ENCODE peak calls at places on chromosome 13, in eight cellular contexts. One of them, this sample, is unnamed.

GRCh38 chr13:22091222-22091970 is 420.5 kb downstream of the FGF9 start:
- DNase-seq in stomach: no peak
- DNase-seq in uterus: peak
- DNase-seq in A549: no peak
- DNase-seq in ovary: no peak
- DNase-seq in breast epithelium: no peak
- DNase-seq in prostate gland: no peak
- DNase-seq in right lobe of liver: no peak
- DNase-seq in this sample: no peak

GRCh38 chr13:32837307-32837972 is 178.8 kb upstream of the KL start:
- DNase-seq in stomach: no peak
- DNase-seq in uterus: no peak
- DNase-seq in prostate gland: no peak
- DNase-seq in breast epithelium: no peak
- DNase-seq in ovary: no peak
- DNase-seq in A549: no peak
- DNase-seq in right lobe of liver: no peak
- DNase-seq in this sample: no peak

GRCh38 chr13:110559986-110560385 is 1.5 kb downstream of the RAB20 start:
- DNase-seq in A549: no peak
- DNase-seq in ovary: no peak
- DNase-seq in stomach: no peak
- DNase-seq in uterus: no peak
- DNase-seq in breast epithelium: no peak
- DNase-seq in prostate gland: no peak
- DNase-seq in right lobe of liver: no peak
- DNase-seq in this sample: no peak

GRCh38 chr13:94335786-94336357 is 143.6 kb downstream of the DCT start:
- DNase-seq in breast epithelium: no peak
- DNase-seq in uterus: no peak
- DNase-seq in ovary: no peak
- DNase-seq in stomach: no peak
- DNase-seq in A549: no peak
- DNase-seq in right lobe of liver: no peak
- DNase-seq in prostate gland: no peak
- DNase-seq in this sample: no peak

GRCh38 chr13:20191902-20192469 is 752 bp downstream of the GJB2 start:
- DNase-seq in prostate gland: no peak
- DNase-seq in ovary: no peak
- DNase-seq in uterus: no peak
- DNase-seq in A549: peak
- DNase-seq in breast epithelium: no peak
- DNase-seq in stomach: peak
- DNase-seq in right lobe of liver: peak
- DNase-seq in this sample: peak

GRCh38 chr13:40119852-40120251 is 464.4 kb downstream of the COG6 start:
- DNase-seq in breast epithelium: no peak
- DNase-seq in stomach: no peak
- DNase-seq in A549: no peak
- DNase-seq in prostate gland: no peak
- DNase-seq in right lobe of liver: no peak
- DNase-seq in ovary: no peak
- DNase-seq in uterus: no peak
- DNase-seq in this sample: no peak

GRCh38 chr13:76929975-76930374 is 18.3 kb upstream of the ACOD1 start:
- DNase-seq in A549: no peak
- DNase-seq in stomach: no peak
- DNase-seq in prostate gland: no peak
- DNase-seq in ovary: no peak
- DNase-seq in uterus: no peak
- DNase-seq in right lobe of liver: no peak
- DNase-seq in breast epithelium: no peak
- DNase-seq in this sample: no peak

GRCh38 chr13:44140146-44140545 is 233.5 kb upstream of the SERP2 start:
- DNase-seq in ovary: no peak
- DNase-seq in right lobe of liver: no peak
- DNase-seq in breast epithelium: no peak
- DNase-seq in prostate gland: peak
- DNase-seq in stomach: peak
- DNase-seq in uterus: no peak
- DNase-seq in A549: no peak
- DNase-seq in this sample: no peak

GRCh38 chr13:100349594-100349993 is 239.0 kb downstream of the GGACT start:
- DNase-seq in stomach: no peak
- DNase-seq in right lobe of liver: no peak
- DNase-seq in ovary: no peak
- DNase-seq in A549: no peak
- DNase-seq in prostate gland: no peak
- DNase-seq in breast epithelium: no peak
- DNase-seq in uterus: no peak
- DNase-seq in this sample: no peak

GRCh38 chr13:31670831-31671617 is 68.3 kb upstream of the RXFP2 start:
- DNase-seq in ovary: no peak
- DNase-seq in right lobe of liver: no peak
- DNase-seq in breast epithelium: no peak
- DNase-seq in A549: no peak
- DNase-seq in uterus: no peak
- DNase-seq in stomach: no peak
- DNase-seq in prostate gland: no peak
- DNase-seq in this sample: no peak

GRCh38 chr13:98273824-98274786 is 97.0 kb upstream of the RNF113B start:
- DNase-seq in uterus: no peak
- DNase-seq in stomach: no peak
- DNase-seq in prostate gland: no peak
- DNase-seq in breast epithelium: no peak
- DNase-seq in right lobe of liver: no peak
- DNase-seq in A549: no peak
- DNase-seq in ovary: no peak
- DNase-seq in this sample: no peak

GRCh38 chr13:96819375-96819774 is 174.9 kb downstream of the OXGR1 start:
- DNase-seq in right lobe of liver: no peak
- DNase-seq in A549: no peak
- DNase-seq in breast epithelium: no peak
- DNase-seq in stomach: no peak
- DNase-seq in ovary: no peak
- DNase-seq in uterus: no peak
- DNase-seq in prostate gland: no peak
- DNase-seq in this sample: no peak

GRCh38 chr13:96817336-96817941 is 176.8 kb downstream of the OXGR1 start:
- DNase-seq in breast epithelium: no peak
- DNase-seq in right lobe of liver: no peak
- DNase-seq in uterus: no peak
- DNase-seq in ovary: no peak
- DNase-seq in prostate gland: no peak
- DNase-seq in A549: peak
- DNase-seq in stomach: no peak
- DNase-seq in this sample: no peak

GRCh38 chr13:96821381-96821780 is 172.9 kb downstream of the OXGR1 start:
- DNase-seq in uterus: no peak
- DNase-seq in stomach: no peak
- DNase-seq in ovary: no peak
- DNase-seq in right lobe of liver: no peak
- DNase-seq in breast epithelium: no peak
- DNase-seq in A549: no peak
- DNase-seq in prostate gland: no peak
- DNase-seq in this sample: no peak

GRCh38 chr13:96816874-96817273 is 177.4 kb downstream of the OXGR1 start:
- DNase-seq in ovary: no peak
- DNase-seq in A549: no peak
- DNase-seq in prostate gland: no peak
- DNase-seq in right lobe of liver: no peak
- DNase-seq in breast epithelium: no peak
- DNase-seq in uterus: no peak
- DNase-seq in stomach: no peak
- DNase-seq in this sample: no peak

GRCh38 chr13:96816261-96816660 is 178.0 kb downstream of the OXGR1 start:
- DNase-seq in right lobe of liver: no peak
- DNase-seq in breast epithelium: no peak
- DNase-seq in stomach: no peak
- DNase-seq in uterus: peak
- DNase-seq in A549: no peak
- DNase-seq in ovary: no peak
- DNase-seq in prostate gland: no peak
- DNase-seq in this sample: no peak
- H3K27ac ChIP-seq in right lobe of liver: no peak
- H3K27ac ChIP-seq in breast epithelium: no peak
- H3K27ac ChIP-seq in stomach: no peak
- H3K27ac ChIP-seq in uterus: no peak
- H3K27ac ChIP-seq in A549: no peak
- H3K27ac ChIP-seq in ovary: no peak
- H3K27ac ChIP-seq in prostate gland: no peak
- H3K27ac ChIP-seq in this sample: no peak

GRCh38 chr13:41465215-41465907 is 8.0 kb downstream of the RGCC start:
- DNase-seq in A549: no peak
- DNase-seq in uterus: no peak
- DNase-seq in right lobe of liver: no peak
- DNase-seq in prostate gland: no peak
- DNase-seq in ovary: no peak
- DNase-seq in stomach: peak
- DNase-seq in breast epithelium: no peak
- DNase-seq in this sample: peak
- TF ChIP-seq POLR2A in A549: no peak
- TF ChIP-seq POLR2A in uterus: no peak
- TF ChIP-seq POLR2A in right lobe of liver: no peak
- TF ChIP-seq POLR2A in prostate gland: no peak
- TF ChIP-seq POLR2A in ovary: no peak
- TF ChIP-seq POLR2A in stomach: no peak
- TF ChIP-seq POLR2A in breast epithelium: no peak
- TF ChIP-seq POLR2A in this sample: no peak

GRCh38 chr13:35994131-35994966 is 136.8 kb downstream of the DCLK1 start:
- DNase-seq in breast epithelium: no peak
- DNase-seq in stomach: no peak
- DNase-seq in ovary: peak
- DNase-seq in uterus: peak
- DNase-seq in prostate gland: peak
- DNase-seq in A549: no peak
- DNase-seq in right lobe of liver: no peak
- DNase-seq in this sample: no peak

GRCh38 chr13:35992964-35993363 is 138.2 kb downstream of the DCLK1 start:
- DNase-seq in prostate gland: no peak
- DNase-seq in right lobe of liver: no peak
- DNase-seq in breast epithelium: no peak
- DNase-seq in uterus: no peak
- DNase-seq in A549: no peak
- DNase-seq in stomach: no peak
- DNase-seq in ovary: no peak
- DNase-seq in this sample: no peak

GRCh38 chr13:35987572-35988513 is 143.3 kb downstream of the DCLK1 start:
- DNase-seq in uterus: no peak
- DNase-seq in stomach: no peak
- DNase-seq in right lobe of liver: peak
- DNase-seq in ovary: no peak
- DNase-seq in A549: no peak
- DNase-seq in prostate gland: no peak
- DNase-seq in breast epithelium: no peak
- DNase-seq in this sample: no peak

GRCh38 chr13:35988648-35989081 is 142.5 kb downstream of the DCLK1 start:
- DNase-seq in A549: no peak
- DNase-seq in right lobe of liver: no peak
- DNase-seq in uterus: no peak
- DNase-seq in stomach: no peak
- DNase-seq in ovary: no peak
- DNase-seq in prostate gland: no peak
- DNase-seq in breast epithelium: no peak
- DNase-seq in this sample: no peak

DNA sequence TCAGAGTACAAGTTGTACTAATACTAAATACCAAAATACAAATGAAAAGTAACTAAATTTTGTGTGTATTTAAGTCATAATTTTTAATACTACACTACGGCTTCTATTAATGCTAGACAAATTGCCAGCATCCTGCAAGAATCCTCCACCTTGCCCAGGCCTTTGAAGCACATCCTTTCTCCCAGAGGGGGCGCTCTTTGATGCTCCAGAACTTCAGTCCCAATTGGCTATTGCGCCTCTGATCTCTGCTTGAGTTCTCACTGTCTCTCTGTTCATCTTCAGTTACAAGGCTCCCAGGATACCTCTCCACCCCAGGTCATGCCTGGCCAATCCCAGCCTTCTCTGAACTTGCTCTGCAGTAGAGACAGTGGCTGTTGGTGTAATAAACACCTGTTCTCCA is 141.0 kb downstream of the DCLK1 start:
- DNase-seq in stomach: no peak
- DNase-seq in right lobe of liver: no peak
- DNase-seq in ovary: no peak
- DNase-seq in uterus: no peak
- DNase-seq in breast epithelium: no peak
- DNase-seq in prostate gland: no peak
- DNase-seq in A549: no peak
- DNase-seq in this sample: no peak
- TF ChIP-seq CTCF in stomach: no peak
- TF ChIP-seq CTCF in right lobe of liver: no peak
- TF ChIP-seq CTCF in ovary: no peak
- TF ChIP-seq CTCF in uterus: no peak
- TF ChIP-seq CTCF in breast epithelium: no peak
- TF ChIP-seq CTCF in prostate gland: no peak
- TF ChIP-seq CTCF in A549: no peak
- TF ChIP-seq CTCF in this sample: no peak

DNA sequence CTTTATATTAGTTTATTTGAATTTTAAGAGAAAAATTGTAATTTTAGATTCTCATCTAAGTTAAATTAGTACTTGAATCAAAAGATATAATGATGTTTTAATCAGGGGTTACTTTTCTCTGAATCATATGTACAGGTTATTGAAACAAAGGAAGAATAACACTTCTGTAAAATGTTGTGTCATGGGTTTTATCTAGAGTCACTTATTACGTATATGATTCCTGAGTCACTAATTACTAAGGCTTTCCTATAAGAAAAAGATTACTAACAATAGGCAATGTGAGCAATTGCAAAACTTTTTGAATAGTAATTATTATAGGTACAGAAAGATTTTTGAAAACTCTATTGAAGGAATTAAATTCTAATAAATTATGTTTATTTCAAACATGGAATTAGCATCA is 99.2 kb upstream of the KLF5 start:
- DNase-seq in right lobe of liver: no peak
- DNase-seq in prostate gland: no peak
- DNase-seq in ovary: no peak
- DNase-seq in uterus: no peak
- DNase-seq in breast epithelium: no peak
- DNase-seq in A549: no peak
- DNase-seq in stomach: no peak
- DNase-seq in this sample: no peak
- H3K27ac ChIP-seq in right lobe of liver: no peak
- H3K27ac ChIP-seq in prostate gland: peak
- H3K27ac ChIP-seq in ovary: no peak
- H3K27ac ChIP-seq in uterus: no peak
- H3K27ac ChIP-seq in breast epithelium: no peak
- H3K27ac ChIP-seq in A549: no peak
- H3K27ac ChIP-seq in stomach: no peak
- H3K27ac ChIP-seq in this sample: no peak

GRCh38 chr13:99302637-99303505 is 4.3 kb downstream of the GPR183 start:
- DNase-seq in prostate gland: no peak
- DNase-seq in uterus: no peak
- DNase-seq in A549: no peak
- DNase-seq in breast epithelium: no peak
- DNase-seq in right lobe of liver: no peak
- DNase-seq in ovary: no peak
- DNase-seq in stomach: no peak
- DNase-seq in this sample: no peak
- TF ChIP-seq POLR2A in prostate gland: no peak
- TF ChIP-seq POLR2A in uterus: no peak
- TF ChIP-seq POLR2A in A549: no peak
- TF ChIP-seq POLR2A in breast epithelium: no peak
- TF ChIP-seq POLR2A in right lobe of liver: no peak
- TF ChIP-seq POLR2A in ovary: no peak
- TF ChIP-seq POLR2A in stomach: no peak
- TF ChIP-seq POLR2A in this sample: no peak